ENCODE peak calls at places on chromosomes 4 and X, in eight cellular contexts. G is AG20443; D is T follicular helper cell; R is stimulated activated CD4-positive, alpha-beta T cell treated with anti-CD3 and anti-CD28 coated beads, Interleukin-4, amount 100 ng/mL, for 1 hour; F is activated naive CD4-positive, alpha-beta T cell treated with anti-CD3 and anti-CD28 coated beads for 36 hours; U is BJ; B is NAMALWA; N is Calu3. J is an unnamed sample.

GRCh38 chrX:12954981-12955380 is 19.9 kb upstream of the TMSB4X start:
- DNase-seq in G (no peak), D (no peak), R (no peak), F (no peak), U (no peak), B (peak), N (no peak), J (no peak)

GRCh38 chrX:53362439-53362838 is 60.0 kb downstream of the SMC1A start:
- DNase-seq in G (no peak), D (no peak), R (no peak), F (no peak), U (no peak), B (no peak), N (no peak), J (no peak)

GRCh38 chr4:18636001-18636680 is 614.6 kb upstream of the LCORL start:
- DNase-seq in G (no peak), D (no peak), R (no peak), F (no peak), U (no peak), B (no peak), N (no peak), J (no peak)

GRCh38 chr4:118033148-118034060 is 882 bp upstream of the NDST3 start:
- DNase-seq in G (peak), D (no peak), R (no peak), F (peak), U (no peak), B (no peak), N (peak), J (peak)

GRCh38 chr4:156949373-156949814 is 22.2 kb downstream of the PDGFC start:
- DNase-seq in G (peak), D (no peak), R (no peak), F (no peak), U (peak), B (no peak), N (no peak), J (peak)

GRCh38 chr4:141870152-141870551 is 233.8 kb downstream of the IL15 start:
- DNase-seq in G (no peak), D (no peak), R (no peak), F (no peak), U (no peak), B (no peak), N (no peak), J (no peak)

GRCh38 chr4:86043755-86044592 is 315.9 kb downstream of the MAPK10 start:
- DNase-seq in G (peak), D (no peak), R (no peak), F (peak), U (no peak), B (peak), N (peak), J (peak)

GRCh38 chr4:37453004-37453360 is 208.4 kb downstream of the NWD2 start:
- DNase-seq in G (peak), D (peak), R (peak), F (peak), U (no peak), B (peak), N (peak), J (peak)

GRCh38 chr4:158410272-158410671 is 111.4 kb upstream of the RXFP1 start:
- DNase-seq in G (peak), D (no peak), R (no peak), F (no peak), U (no peak), B (no peak), N (no peak), J (peak)

GRCh38 chr4:189113389-189113888 is 827.2 kb upstream of the FRG1 start:
- DNase-seq in G (no peak), D (no peak), R (no peak), F (no peak), U (no peak), B (no peak), N (no peak), J (no peak)

GRCh38 chrX:46967547-46967946 is 55.3 kb downstream of the JADE3 start:
- DNase-seq in G (no peak), D (no peak), R (no peak), F (peak), U (no peak), B (no peak), N (no peak), J (no peak)

GRCh38 chr4:150229538-150229937 is 151.3 kb downstream of the DCLK2 start:
- DNase-seq in G (no peak), D (no peak), R (no peak), F (no peak), U (no peak), B (no peak), N (no peak), J (peak)

GRCh38 chrX:87265518-87265917 is 252.1 kb upstream of the KLHL4 start:
- DNase-seq in G (no peak), D (no peak), R (no peak), F (no peak), U (no peak), B (no peak), N (no peak), J (no peak)

GRCh38 chrX:126985960-126986359 is 166.4 kb downstream of the PRR32 start:
- DNase-seq in G (no peak), D (no peak), R (no peak), F (no peak), U (no peak), B (no peak), N (no peak), J (no peak)

GRCh38 chrX:53048169-53049126 is at the start of gene GPR173:
- DNase-seq in G (peak), D (no peak), R (no peak), F (no peak), U (no peak), B (no peak), N (no peak), J (peak)

GRCh38 chr4:119264743-119265142 is 52.2 kb downstream of the USP53 start:
- DNase-seq in G (no peak), D (no peak), R (no peak), F (no peak), U (no peak), B (no peak), N (no peak), J (no peak)

GRCh38 chrX:118552501-118552900 is 56.9 kb downstream of the DOCK11 start:
- DNase-seq in G (peak), D (no peak), R (no peak), F (peak), U (no peak), B (no peak), N (no peak), J (no peak)

GRCh38 chr4:158020734-158021346 is 152.0 kb downstream of the GASK1B start:
- DNase-seq in G (peak), D (no peak), R (no peak), F (no peak), U (peak), B (no peak), N (no peak), J (peak)

GRCh38 chr4:14143892-14144291 is 516.4 kb upstream of the BOD1L1 start:
- DNase-seq in G (no peak), D (no peak), R (no peak), F (no peak), U (no peak), B (peak), N (no peak), J (peak)